ENCODE peak calls at places on chromosomes 2 and 18, in seven cellular contexts. One of them, this sample, is unnamed.

GRCh38 chr18:9419956-9420631 is 55.2 kb upstream of the RALBP1 start:
- DNase-seq in GM23248: peak; percentile 51
- DNase-seq in PC-3: no peak
- DNase-seq in MM.1S: peak; percentile 59
- DNase-seq in HCT116: no peak
- DNase-seq in neural progenitor cell: no peak
- DNase-seq in GM23338: no peak
- DNase-seq in this sample: no peak

GRCh38 chr18:9455718-9456511 is 19.4 kb upstream of the RALBP1 start:
- DNase-seq in GM23338: no peak
- DNase-seq in PC-3: no peak
- DNase-seq in HCT116: no peak
- DNase-seq in GM23248: no peak
- DNase-seq in MM.1S: no peak
- DNase-seq in neural progenitor cell: no peak
- DNase-seq in this sample: no peak

GRCh38 chr18:44149706-44150105 is 531.0 kb upstream of the SETBP1 start:
- DNase-seq in PC-3: peak; percentile 60
- DNase-seq in HCT116: no peak
- DNase-seq in GM23338: no peak
- DNase-seq in GM23248: peak; percentile 90
- DNase-seq in MM.1S: no peak
- DNase-seq in neural progenitor cell: no peak
- DNase-seq in this sample: peak; percentile 24

GRCh38 chr2:65055427-65056214 is 595 bp upstream of the CEP68 start:
- DNase-seq in GM23248: no peak
- DNase-seq in MM.1S: peak; percentile 79
- DNase-seq in PC-3: no peak
- DNase-seq in HCT116: no peak
- DNase-seq in neural progenitor cell: no peak
- DNase-seq in GM23338: no peak
- DNase-seq in this sample: peak; percentile 78

GRCh38 chr2:28276076-28276618 is 116.5 kb upstream of the FOSL2 start:
- DNase-seq in GM23248: peak; percentile 98
- DNase-seq in PC-3: peak; percentile 98
- DNase-seq in GM23338: no peak
- DNase-seq in neural progenitor cell: no peak
- DNase-seq in MM.1S: no peak
- DNase-seq in HCT116: peak; percentile 81
- DNase-seq in this sample: peak; percentile 82

GRCh38 chr2:239917128-239917956 is 107.8 kb downstream of the NDUFA10 start:
- DNase-seq in GM23248: peak; percentile 24
- DNase-seq in PC-3: no peak
- DNase-seq in neural progenitor cell: no peak
- DNase-seq in GM23338: no peak
- DNase-seq in MM.1S: no peak
- DNase-seq in HCT116: peak; percentile 16
- DNase-seq in this sample: no peak

GRCh38 chr18:62751341-62751821 is 36.0 kb downstream of the PHLPP1 start:
- DNase-seq in GM23338: peak; percentile 88
- DNase-seq in PC-3: no peak
- DNase-seq in neural progenitor cell: peak; percentile 90
- DNase-seq in HCT116: no peak
- DNase-seq in MM.1S: no peak
- DNase-seq in GM23248: peak; percentile 12
- DNase-seq in this sample: no peak

GRCh38 chr2:2707111-2708035 is 376.3 kb upstream of the MYT1L start:
- DNase-seq in GM23248: no peak
- DNase-seq in MM.1S: peak; percentile 19
- DNase-seq in PC-3: no peak
- DNase-seq in HCT116: no peak
- DNase-seq in neural progenitor cell: peak; percentile 17
- DNase-seq in GM23338: no peak
- DNase-seq in this sample: no peak

GRCh38 chr2:111701798-111702118 is 182.2 kb downstream of the ANAPC1 start:
- DNase-seq in MM.1S: no peak
- DNase-seq in neural progenitor cell: no peak
- DNase-seq in GM23248: no peak
- DNase-seq in HCT116: no peak
- DNase-seq in PC-3: no peak
- DNase-seq in GM23338: no peak
- DNase-seq in this sample: no peak

GRCh38 chr2:109131777-109132176 is 2.8 kb downstream of the SH3RF3 start:
- DNase-seq in MM.1S: no peak
- DNase-seq in GM23338: no peak
- DNase-seq in HCT116: no peak
- DNase-seq in GM23248: no peak
- DNase-seq in neural progenitor cell: no peak
- DNase-seq in PC-3: no peak
- DNase-seq in this sample: no peak

GRCh38 chr2:177784449-177784845 is 288.1 kb downstream of the PDE11A start:
- DNase-seq in GM23248: peak; percentile 55
- DNase-seq in PC-3: peak; percentile 63
- DNase-seq in neural progenitor cell: no peak
- DNase-seq in GM23338: no peak
- DNase-seq in HCT116: no peak
- DNase-seq in MM.1S: peak; percentile 9
- DNase-seq in this sample: no peak

GRCh38 chr18:79396431-79397287 is 929 bp downstream of the NFATC1 start:
- DNase-seq in GM23338: no peak
- DNase-seq in MM.1S: no peak
- DNase-seq in HCT116: no peak
- DNase-seq in GM23248: peak; percentile 77
- DNase-seq in neural progenitor cell: peak; percentile 82
- DNase-seq in PC-3: peak; percentile 49
- DNase-seq in this sample: peak; percentile 68

GRCh38 chr18:79395308-79395640 is 456 bp upstream of the NFATC1 start:
- DNase-seq in neural progenitor cell: peak; percentile 33
- DNase-seq in MM.1S: no peak
- DNase-seq in HCT116: no peak
- DNase-seq in GM23248: no peak
- DNase-seq in PC-3: no peak
- DNase-seq in GM23338: no peak
- DNase-seq in this sample: no peak

GRCh38 chr18:79394438-79395307 is 1.1 kb upstream of the NFATC1 start:
- DNase-seq in GM23338: no peak
- DNase-seq in HCT116: no peak
- DNase-seq in neural progenitor cell: peak; percentile 68
- DNase-seq in MM.1S: no peak
- DNase-seq in GM23248: peak; percentile 85
- DNase-seq in PC-3: peak; percentile 48
- DNase-seq in this sample: peak; percentile 64

GRCh38 chr18:79397288-79397829 is 1.6 kb downstream of the NFATC1 start:
- DNase-seq in PC-3: no peak
- DNase-seq in HCT116: no peak
- DNase-seq in GM23248: no peak
- DNase-seq in neural progenitor cell: no peak
- DNase-seq in GM23338: no peak
- DNase-seq in MM.1S: no peak
- DNase-seq in this sample: no peak

DNA sequence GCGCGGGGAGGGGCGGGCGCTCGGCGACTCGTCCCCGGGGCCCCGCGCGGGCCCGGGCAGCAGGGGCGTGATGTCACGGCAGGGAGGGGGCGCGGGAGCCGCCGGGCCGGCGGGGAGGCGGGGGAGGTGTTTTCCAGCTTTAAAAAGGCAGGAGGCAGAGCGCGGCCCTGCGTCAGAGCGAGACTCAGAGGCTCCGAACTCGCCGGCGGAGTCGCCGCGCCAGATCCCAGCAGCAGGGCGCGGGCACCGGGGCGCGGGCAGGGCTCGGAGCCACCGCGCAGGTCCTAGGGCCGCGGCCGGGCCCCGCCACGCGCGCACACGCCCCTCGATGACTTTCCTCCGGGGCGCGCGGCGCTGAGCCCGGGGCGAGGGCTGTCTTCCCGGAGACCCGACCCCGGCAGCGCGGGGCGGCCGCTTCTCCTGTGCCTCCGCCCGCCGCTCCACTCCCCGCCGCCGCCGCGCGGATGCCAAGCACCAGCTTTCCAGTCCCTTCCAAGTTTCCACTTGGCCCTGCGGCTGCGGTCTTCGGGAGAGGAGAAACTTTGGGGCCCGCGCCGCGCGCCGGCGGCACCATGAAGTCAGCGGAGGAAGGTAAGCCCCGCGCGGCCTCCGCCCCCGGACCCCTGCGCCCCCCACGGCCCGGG is at the start of gene NFATC1:
- DNase-seq in HCT116: no peak
- DNase-seq in GM23248: peak; percentile 92
- DNase-seq in PC-3: peak; percentile 59
- DNase-seq in MM.1S: no peak
- DNase-seq in GM23338: peak; percentile 78
- DNase-seq in neural progenitor cell: peak; percentile 89
- DNase-seq in this sample: peak; percentile 86
- TF ChIP-seq EZH2 in HCT116: no peak
- TF ChIP-seq EZH2 in GM23248: no peak
- TF ChIP-seq EZH2 in PC-3: no peak
- TF ChIP-seq EZH2 in MM.1S: no peak
- TF ChIP-seq EZH2 in GM23338: peak; percentile 82
- TF ChIP-seq EZH2 in neural progenitor cell: no peak
- TF ChIP-seq EZH2 in this sample: no peak

GRCh38 chr18:79585395-79586370 is 93.9 kb upstream of the CTDP1 start:
- DNase-seq in GM23338: no peak
- DNase-seq in neural progenitor cell: no peak
- DNase-seq in PC-3: no peak
- DNase-seq in GM23248: no peak
- DNase-seq in HCT116: no peak
- DNase-seq in MM.1S: no peak
- DNase-seq in this sample: no peak

GRCh38 chr18:79583984-79584401 is 95.6 kb upstream of the CTDP1 start:
- DNase-seq in PC-3: no peak
- DNase-seq in neural progenitor cell: no peak
- DNase-seq in GM23338: no peak
- DNase-seq in GM23248: no peak
- DNase-seq in MM.1S: no peak
- DNase-seq in HCT116: no peak
- DNase-seq in this sample: no peak

GRCh38 chr18:79583426-79583825 is 96.2 kb upstream of the CTDP1 start:
- DNase-seq in PC-3: no peak
- DNase-seq in MM.1S: no peak
- DNase-seq in GM23248: no peak
- DNase-seq in HCT116: no peak
- DNase-seq in neural progenitor cell: no peak
- DNase-seq in GM23338: no peak
- DNase-seq in this sample: no peak

GRCh38 chr18:79582978-79583377 is 96.6 kb upstream of the CTDP1 start:
- DNase-seq in PC-3: no peak
- DNase-seq in GM23248: no peak
- DNase-seq in GM23338: no peak
- DNase-seq in neural progenitor cell: no peak
- DNase-seq in HCT116: no peak
- DNase-seq in MM.1S: no peak
- DNase-seq in this sample: no peak

DNA sequence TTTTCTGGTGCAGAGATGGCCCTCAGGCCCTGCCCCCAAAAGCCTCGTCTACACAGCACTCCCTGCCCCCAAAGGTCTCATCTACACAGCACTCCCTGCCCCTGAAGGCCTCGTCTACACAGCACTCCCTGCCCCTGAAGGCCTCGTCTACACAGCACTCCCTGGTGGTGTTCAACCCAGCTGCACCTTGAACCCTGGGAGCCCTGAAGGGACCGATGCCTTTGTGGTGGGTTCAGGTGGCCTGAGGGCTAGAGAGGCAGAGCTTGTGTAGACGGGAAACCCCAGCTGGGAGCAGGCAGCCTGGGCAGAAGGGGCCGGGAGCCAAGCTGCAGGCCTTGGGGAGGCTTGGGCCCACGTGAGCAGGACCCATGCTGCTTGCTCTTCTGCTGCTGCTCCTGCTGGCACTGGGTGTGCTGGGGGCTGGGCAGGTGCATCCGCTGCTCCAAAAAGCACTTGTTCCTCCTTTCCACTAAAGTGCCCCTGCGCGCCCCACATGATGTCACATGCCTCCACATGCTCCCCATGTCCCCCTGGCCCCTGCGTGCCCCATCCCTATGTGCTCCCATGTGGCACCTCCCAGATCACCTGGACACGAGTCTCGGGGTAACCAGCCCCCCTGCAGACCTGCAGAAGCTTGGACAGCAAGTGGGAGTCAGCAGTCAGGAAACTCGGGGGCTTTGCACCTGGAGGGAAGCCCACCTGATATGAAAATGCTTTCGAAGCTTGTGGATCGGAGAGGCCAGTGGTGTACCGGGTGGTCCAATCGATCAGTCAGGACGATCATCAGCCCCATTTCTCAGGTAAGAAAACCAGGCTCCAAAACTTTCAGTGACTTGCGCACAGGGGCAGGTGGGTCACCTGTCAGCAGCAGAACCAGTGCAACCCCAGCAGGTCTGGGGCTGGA is 94.9 kb upstream of the CTDP1 start:
- DNase-seq in GM23248: no peak
- DNase-seq in PC-3: no peak
- DNase-seq in MM.1S: no peak
- DNase-seq in HCT116: no peak
- DNase-seq in neural progenitor cell: no peak
- DNase-seq in GM23338: no peak
- DNase-seq in this sample: no peak
- TF ChIP-seq EZH2phosphoT487 in GM23248: no peak
- TF ChIP-seq EZH2phosphoT487 in PC-3: no peak
- TF ChIP-seq EZH2phosphoT487 in MM.1S: no peak
- TF ChIP-seq EZH2phosphoT487 in HCT116: no peak
- TF ChIP-seq EZH2phosphoT487 in neural progenitor cell: no peak
- TF ChIP-seq EZH2phosphoT487 in GM23338: no peak
- TF ChIP-seq EZH2phosphoT487 in this sample: no peak

GRCh38 chr2:70895249-70895648 is 40.5 kb upstream of the ATP6V1B1 start:
- DNase-seq in GM23248: no peak
- DNase-seq in PC-3: no peak
- DNase-seq in MM.1S: no peak
- DNase-seq in neural progenitor cell: no peak
- DNase-seq in HCT116: no peak
- DNase-seq in GM23338: no peak
- DNase-seq in this sample: no peak

GRCh38 chr2:70896765-70897202 is 38.9 kb upstream of the ATP6V1B1 start:
- DNase-seq in GM23248: no peak
- DNase-seq in PC-3: no peak
- DNase-seq in HCT116: no peak
- DNase-seq in GM23338: peak; percentile 66
- DNase-seq in neural progenitor cell: no peak
- DNase-seq in MM.1S: no peak
- DNase-seq in this sample: no peak

GRCh38 chr2:70897203-70897976 is 38.3 kb upstream of the ATP6V1B1 start:
- DNase-seq in HCT116: no peak
- DNase-seq in MM.1S: no peak
- DNase-seq in GM23338: no peak
- DNase-seq in neural progenitor cell: no peak
- DNase-seq in PC-3: no peak
- DNase-seq in GM23248: peak; percentile 36
- DNase-seq in this sample: no peak

GRCh38 chr2:70894765-70895164 is 40.9 kb upstream of the ATP6V1B1 start:
- DNase-seq in GM23338: no peak
- DNase-seq in PC-3: no peak
- DNase-seq in GM23248: no peak
- DNase-seq in MM.1S: no peak
- DNase-seq in neural progenitor cell: no peak
- DNase-seq in HCT116: no peak
- DNase-seq in this sample: no peak

GRCh38 chr2:70895998-70896764 is 39.5 kb upstream of the ATP6V1B1 start:
- DNase-seq in GM23338: no peak
- DNase-seq in GM23248: no peak
- DNase-seq in MM.1S: no peak
- DNase-seq in neural progenitor cell: no peak
- DNase-seq in PC-3: no peak
- DNase-seq in HCT116: no peak
- DNase-seq in this sample: no peak
- TF ChIP-seq EZH2 in GM23338: peak; percentile 67
- TF ChIP-seq EZH2 in GM23248: no peak
- TF ChIP-seq EZH2 in MM.1S: no peak
- TF ChIP-seq EZH2 in neural progenitor cell: peak; percentile 93
- TF ChIP-seq EZH2 in PC-3: no peak
- TF ChIP-seq EZH2 in HCT116: no peak
- TF ChIP-seq EZH2 in this sample: no peak

GRCh38 chr2:74876081-74876886 is 42.4 kb downstream of the HK2 start:
- DNase-seq in neural progenitor cell: peak; percentile 66
- DNase-seq in PC-3: peak; percentile 82
- DNase-seq in GM23248: peak; percentile 85
- DNase-seq in HCT116: no peak
- DNase-seq in MM.1S: peak; percentile 60
- DNase-seq in GM23338: peak; percentile 84
- DNase-seq in this sample: peak; percentile 77
- TF ChIP-seq EZH2phosphoT487 in neural progenitor cell: no peak
- TF ChIP-seq EZH2phosphoT487 in PC-3: no peak
- TF ChIP-seq EZH2phosphoT487 in GM23248: no peak
- TF ChIP-seq EZH2phosphoT487 in HCT116: no peak
- TF ChIP-seq EZH2phosphoT487 in MM.1S: no peak
- TF ChIP-seq EZH2phosphoT487 in GM23338: no peak
- TF ChIP-seq EZH2phosphoT487 in this sample: no peak

This sample was measured in hepatocyte.